ENCODE peak calls at places on chromosomes 1 and 21, in five cellular contexts. H, K, R, C and I are unnamed samples.

GRCh38 chr1:44808063-44808937 is at the start of gene BTBD19:
- DNase-seq in K (peak; percentile 63), H (peak; percentile 93), R (peak; percentile 89), C (peak; percentile 64), I (peak; percentile 10)

GRCh38 chr1:38892976-38893375 is 11.6 kb upstream of the GJA9 start:
- DNase-seq in R (no peak), K (no peak), C (no peak), H (no peak), I (no peak)

GRCh38 chr1:180888870-180889269 is 23.8 kb upstream of the KIAA1614 start:
- DNase-seq in K (no peak), C (no peak), R (no peak), H (no peak), I (no peak)

GRCh38 chr1:39214021-39214713 is 9.7 kb downstream of the MACF1 start:
- DNase-seq in R (peak; percentile 46), K (peak; percentile 88), H (no peak), C (no peak), I (no peak)

GRCh38 chr1:89672489-89673183 is 39.7 kb downstream of the LRRC8C start:
- DNase-seq in H (no peak), R (no peak), C (no peak), K (no peak), I (no peak)

GRCh38 chr1:54230507-54231339 is 30.8 kb downstream of the MRPL37 start:
- DNase-seq in K (no peak), C (no peak), R (no peak), H (no peak), I (no peak)

GRCh38 chr1:186763107-186763506 is 65.6 kb upstream of the PLA2G4A start:
- DNase-seq in R (no peak), K (no peak), C (no peak), H (no peak), I (no peak)

GRCh38 chr1:201877877-201878339 is 10.8 kb upstream of the SHISA4 start:
- DNase-seq in C (no peak), H (no peak), K (peak; percentile 59), R (peak; percentile 57), I (peak; percentile 76)

GRCh38 chr21:15034126-15034848 is 30.5 kb downstream of the NRIP1 start:
- DNase-seq in R (no peak), K (peak; percentile 25), C (no peak), H (no peak), I (no peak)

GRCh38 chr1:26959722-26960624 is at the start of gene KDF1:
- DNase-seq in K (peak; percentile 39), C (peak; percentile 83), H (no peak), R (no peak), I (no peak)

GRCh38 chr1:115274467-115274866 is 63.6 kb downstream of the NGF start:
- DNase-seq in R (peak; percentile 33), K (no peak), H (no peak), C (no peak), I (no peak)

GRCh38 chr1:183186820-183187219 is 756 bp downstream of the LAMC2 start:
- DNase-seq in C (no peak), R (no peak), K (no peak), H (no peak), I (no peak)

GRCh38 chr1:33586111-33586510 is 113.7 kb downstream of the ZSCAN20 start:
- DNase-seq in K (no peak), R (no peak), H (no peak), C (no peak), I (no peak)

GRCh38 chr1:229318056-229318455 is 24.8 kb downstream of the CCSAP start:
- DNase-seq in H (no peak), R (no peak), C (no peak), K (no peak), I (no peak)

GRCh38 chr1:23634840-23635642 is 56.6 kb upstream of the RPL11 start:
- DNase-seq in C (no peak), K (peak; percentile 63), R (peak; percentile 77), H (peak; percentile 78), I (peak; percentile 85)

GRCh38 chr1:239293350-239294111 is 92.8 kb upstream of the CHRM3 start:
- DNase-seq in R (no peak), C (no peak), H (no peak), K (peak; percentile 10), I (no peak)

GRCh38 chr1:162822391-162823200 is 32.1 kb downstream of the HSD17B7 start:
- DNase-seq in R (no peak), C (peak; percentile 52), H (no peak), K (peak; percentile 39), I (no peak)

GRCh38 chr1:77438239-77438913 is 156.6 kb downstream of the AK5 start:
- DNase-seq in C (no peak), R (no peak), K (no peak), H (no peak), I (no peak)

GRCh38 chr1:77036560-77036959 is 169.3 kb downstream of the ST6GALNAC5 start:
- DNase-seq in H (no peak), K (peak; percentile 61), C (no peak), R (no peak), I (no peak)

GRCh38 chr1:55947446-55947845 is 631.9 kb downstream of the PLPP3 start:
- DNase-seq in C (no peak), R (no peak), H (no peak), K (no peak), I (no peak)

GRCh38 chr1:68330391-68330790 is 98.1 kb upstream of the WLS start:
- DNase-seq in C (no peak), H (no peak), K (no peak), R (no peak), I (no peak)

GRCh38 chr1:215023151-215023832 is 59.2 kb upstream of the KCNK2 start:
- DNase-seq in R (no peak), K (no peak), C (no peak), H (no peak), I (no peak)

GRCh38 chr1:161439280-161440232 is 65.7 kb upstream of the FCGR2A start:
- DNase-seq in R (no peak), H (peak; percentile 56), K (no peak), C (no peak), I (no peak)

GRCh38 chr1:151835596-151835995 is 4.0 kb upstream of the RORC start:
- DNase-seq in H (no peak), K (no peak), R (no peak), C (no peak), I (no peak)

GRCh38 chr1:151832318-151832984 is 849 bp upstream of the RORC start:
- DNase-seq in C (peak; percentile 95), R (peak; percentile 80), K (no peak), H (peak; percentile 83), I (no peak)

GRCh38 chr1:151831605-151832004 is at the start of gene RORC:
- DNase-seq in H (no peak), C (peak; percentile 82), R (peak; percentile 54), K (no peak), I (no peak)

GRCh38 chr1:151833172-151833571 is 1.6 kb upstream of the RORC start:
- DNase-seq in K (no peak), H (no peak), R (no peak), C (no peak), I (no peak)

GRCh38 chr1:151834239-151834638 is 2.6 kb upstream of the RORC start:
- DNase-seq in C (no peak), K (no peak), R (no peak), H (no peak), I (no peak)
- H3K4me1 ChIP-seq in C (peaks cover 15% of the 10 kb centered on the region), K (no peaks in the 10 kb centered on the region), R (peaks cover 43% of the 10 kb centered on the region), H (peaks cover 81% of the 10 kb centered on the region), I (peaks cover 4% of the 10 kb centered on the region)

DNA sequence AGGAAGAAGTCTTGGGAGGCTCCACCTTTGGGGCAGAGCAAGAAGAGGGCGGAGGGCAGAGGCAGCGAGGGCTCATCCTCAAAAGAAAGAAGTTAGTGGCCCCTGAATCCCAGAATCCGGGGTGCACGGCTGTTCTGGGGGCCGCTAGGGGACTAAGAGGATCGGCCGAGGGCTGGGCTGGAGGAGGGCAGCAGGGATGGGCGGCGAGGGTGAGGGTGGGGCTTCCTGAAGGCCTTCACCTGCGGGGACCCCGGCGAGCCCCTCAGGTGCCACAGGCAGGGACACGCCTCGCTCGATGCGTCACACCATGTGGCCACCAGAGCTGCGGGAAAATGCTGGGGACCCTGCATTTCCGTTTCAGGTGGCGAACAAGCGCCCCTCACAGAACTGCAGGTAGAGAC is 23.9 kb downstream of the COL6A1 start:
- DNase-seq in H (no peak), C (peak; percentile 35), R (no peak), K (no peak), I (no peak)
- H3K27me3 ChIP-seq in H (no peaks in the 10 kb centered on the region), C (no peaks in the 10 kb centered on the region), R (no peaks in the 10 kb centered on the region), K (no peaks in the 10 kb centered on the region), I (no peaks in the 10 kb centered on the region)

GRCh38 chr1:51976831-51977602 is 13.5 kb downstream of the RAB3B start:
- DNase-seq in H (no peak), K (no peak), C (no peak), R (no peak), I (no peak)

GRCh38 chr1:51969038-51969705 is 21.3 kb downstream of the RAB3B start:
- DNase-seq in C (no peak), R (no peak), K (no peak), H (no peak), I (no peak)

GRCh38 chr1:51978099-51978498 is 12.4 kb downstream of the RAB3B start:
- DNase-seq in K (no peak), C (no peak), R (no peak), H (no peak), I (no peak)

GRCh38 chr1:51968632-51969031 is 21.9 kb downstream of the RAB3B start:
- DNase-seq in K (no peak), H (no peak), C (no peak), R (no peak), I (no peak)

DNA sequence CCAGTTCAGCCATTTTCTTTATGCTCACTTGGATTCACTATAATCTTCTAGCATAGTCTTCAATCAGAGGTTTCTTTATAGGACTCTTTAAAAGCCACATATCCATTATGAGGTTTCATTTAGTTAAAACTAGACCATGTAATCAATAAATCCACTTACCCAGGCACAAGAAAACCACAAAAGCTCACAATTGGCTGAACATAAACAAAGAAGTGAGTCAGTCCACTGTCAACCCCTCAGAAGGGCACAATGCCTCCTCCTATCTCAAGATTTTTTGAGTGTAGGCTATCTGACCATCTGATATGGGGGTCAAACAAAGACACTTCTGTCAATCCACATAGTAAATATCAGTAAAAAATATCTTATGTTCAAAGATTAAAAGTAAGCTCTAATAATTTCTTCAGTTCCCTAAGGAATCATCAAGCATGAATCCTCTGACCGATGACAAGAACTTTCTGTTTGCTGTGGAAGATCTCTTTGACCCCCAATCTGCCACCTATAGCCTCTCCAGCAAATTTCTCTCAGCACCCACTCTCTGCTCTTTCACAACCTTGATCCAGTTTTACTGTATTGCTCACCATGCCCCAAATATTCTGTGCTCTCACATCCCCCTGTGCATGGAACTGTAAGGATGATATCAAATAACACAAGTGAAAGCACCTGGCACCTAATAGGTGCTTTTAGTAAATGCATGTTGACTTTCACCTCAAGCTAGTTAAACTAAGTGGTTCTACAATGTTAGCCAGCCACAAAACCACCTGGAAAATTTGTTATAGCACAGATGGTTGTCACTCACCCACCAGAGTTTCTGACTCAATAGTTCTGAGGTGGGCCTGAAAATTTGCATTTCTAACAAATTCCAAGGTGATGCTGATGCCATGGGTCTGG is 16.7 kb downstream of the RAB3B start:
- DNase-seq in C (no peak), K (no peak), R (no peak), H (no peak), I (no peak)
- H3K27ac ChIP-seq in C (no peak overlapping the region), K (no peak overlapping the region), R (no peak overlapping the region), H (no peak overlapping the region), I (no peak overlapping the region)

DNA sequence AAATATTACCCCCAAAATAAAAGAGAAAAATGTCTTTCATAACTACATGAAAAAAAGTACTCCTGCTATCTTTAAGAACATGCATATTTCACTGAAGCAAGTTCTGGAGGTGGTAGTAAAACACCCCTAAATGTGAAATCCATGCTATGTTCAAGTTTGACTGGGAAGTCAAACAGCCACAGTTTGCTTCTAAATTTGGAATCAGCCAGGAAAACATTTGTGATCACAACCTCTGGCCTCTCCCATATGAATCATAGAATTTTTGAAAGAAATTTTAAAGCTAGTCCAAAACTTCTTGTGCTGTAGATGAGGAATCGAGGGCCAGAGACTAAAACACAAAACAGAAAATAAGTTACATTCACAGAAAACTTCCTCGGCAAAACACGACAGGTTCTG is 6.6 kb downstream of the SORT1 start:
- DNase-seq in C (no peak), K (no peak), R (no peak), H (no peak), I (no peak)
- H3K4me1 ChIP-seq in C (no peaks in the 10 kb centered on the region), K (peaks cover 62% of the 10 kb centered on the region), R (peaks cover 87% of the 10 kb centered on the region), H (peaks cover 80% of the 10 kb centered on the region), I (peaks cover 11% of the 10 kb centered on the region)